ENCODE peak calls at places on chromosomes 1 and 21, in eight cellular contexts. Z is ovary, H is suprapubic skin, U is MM.1S, O is IMR-90, M is colonic mucosa, E is OCI-LY7, G is adrenal gland. I is an unnamed sample.

GRCh38 chr1:27137022-27137542 is 17.8 kb downstream of the SLC9A1 start:
- DNase-seq in Z (no peak), H (no peak), U (peak; percentile 58), O (no peak), M (peak; percentile 60), E (peak; percentile 86), G (no peak), I (peak; percentile 40)

GRCh38 chr1:176466514-176466913 is 3.5 kb downstream of the PAPPA2 start:
- DNase-seq in Z (no peak), H (no peak), U (no peak), O (no peak), M (no peak), E (peak; percentile 8), G (no peak), I (no peak)

GRCh38 chr1:82386365-82387069 is 585.8 kb downstream of the ADGRL2 start:
- DNase-seq in Z (no peak), H (no peak), U (no peak), O (no peak), M (no peak), E (no peak), G (no peak), I (no peak)

GRCh38 chr1:83583351-83584014 is 415.4 kb downstream of the TTLL7 start:
- DNase-seq in Z (no peak), H (no peak), U (no peak), O (no peak), M (peak; percentile 18), E (no peak), G (no peak), I (no peak)

GRCh38 chr1:230806552-230806951 is 59.4 kb downstream of the CAPN9 start:
- DNase-seq in Z (no peak), H (no peak), U (no peak), O (no peak), M (no peak), E (no peak), G (no peak), I (no peak)

GRCh38 chr1:168637350-168637991 is 61.1 kb downstream of the XCL1 start:
- DNase-seq in Z (no peak), H (no peak), U (peak; percentile 65), O (peak; percentile 38), M (no peak), E (peak; percentile 47), G (no peak), I (no peak)

GRCh38 chr1:204733289-204733688 is 47.8 kb upstream of the LRRN2 start:
- DNase-seq in Z (no peak), H (no peak), U (no peak), O (no peak), M (peak; percentile 0), E (no peak), G (no peak), I (no peak)

GRCh38 chr1:113929750-113930498 is 800 bp downstream of the HIPK1 start:
- DNase-seq in Z (peak; percentile 33), H (peak; percentile 82), U (peak; percentile 17), O (peak; percentile 17), M (peak; percentile 68), E (peak; percentile 74), G (peak; percentile 57), I (peak; percentile 62)

GRCh38 chr1:33255347-33256311 is 663 bp upstream of the ZNF362 start:
- DNase-seq in Z (peak; percentile 45), H (peak; percentile 89), U (peak; percentile 80), O (peak; percentile 15), M (peak; percentile 90), E (peak; percentile 59), G (peak; percentile 80), I (peak; percentile 76)

GRCh38 chr1:181097242-181097641 is 8.7 kb downstream of the IER5 start:
- DNase-seq in Z (no peak), H (peak; percentile 55), U (no peak), O (peak; percentile 61), M (no peak), E (no peak), G (no peak), I (no peak)

GRCh38 chr1:39328110-39328509 is 123.6 kb downstream of the MACF1 start:
- DNase-seq in Z (no peak), H (no peak), U (no peak), O (no peak), M (no peak), E (no peak), G (no peak), I (no peak)

GRCh38 chr1:156706647-156707008 is 1.2 kb upstream of the CRABP2 start:
- DNase-seq in Z (peak; percentile 85), H (peak; percentile 84), U (no peak), O (no peak), M (peak; percentile 60), E (no peak), G (peak; percentile 80), I (peak; percentile 50)

GRCh38 chr1:27760411-27760810 is 12.6 kb upstream of the STX12 start:
- DNase-seq in Z (no peak), H (no peak), U (no peak), O (no peak), M (no peak), E (no peak), G (no peak), I (no peak)

DNA sequence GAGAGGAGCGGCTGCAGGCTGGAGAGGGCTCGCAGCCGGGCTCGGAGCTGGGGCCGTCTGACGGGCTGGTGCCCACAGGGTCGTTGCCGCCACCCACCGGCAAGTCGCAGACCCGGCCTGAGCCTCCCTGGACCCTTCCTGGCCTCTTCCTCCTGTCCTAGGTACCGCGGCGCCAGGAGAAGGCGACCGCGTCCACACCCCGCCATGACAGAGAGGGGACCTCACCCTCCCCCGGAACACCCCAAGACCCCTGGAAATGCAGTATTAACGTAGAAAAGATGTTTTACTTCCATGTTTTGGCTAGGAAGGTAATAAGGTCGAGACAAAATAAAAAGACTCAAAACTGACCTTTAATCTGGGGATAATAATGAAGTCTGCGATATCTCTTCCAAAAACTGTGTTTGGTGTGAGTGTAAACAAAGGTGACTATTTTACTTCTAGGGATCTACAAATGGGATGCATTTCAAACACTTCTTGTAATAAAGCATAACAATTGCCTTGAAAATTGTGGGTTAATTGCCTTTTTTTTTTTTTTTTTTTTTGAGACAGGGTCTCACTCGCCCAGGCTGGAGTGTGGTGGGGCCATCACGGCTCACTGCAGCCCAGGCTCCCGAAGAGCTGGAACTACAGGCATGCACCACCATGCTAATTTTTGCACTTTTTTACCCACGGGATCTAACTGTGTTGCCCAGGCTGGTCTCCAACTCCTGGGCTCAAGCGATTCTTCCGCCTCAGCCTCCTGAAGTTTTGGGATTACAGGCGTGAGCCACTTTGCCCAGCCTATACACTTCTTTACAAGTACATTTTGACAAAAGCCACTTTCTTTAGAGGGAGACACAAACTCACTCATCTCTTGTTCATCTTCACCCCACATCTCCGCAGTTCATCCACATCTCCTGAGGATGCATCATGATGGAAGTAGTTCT is 838 bp upstream of the RSRP1 start:
- DNase-seq in Z (no peak), H (no peak), U (no peak), O (no peak), M (no peak), E (no peak), G (no peak), I (no peak)
- TF ChIP-seq CTCF in Z (no peak), H (no peak), U (no peak), O (peak; percentile 22), M (no peak), E (peak; percentile 75), G (no peak), I (peak; percentile 1)

DNA sequence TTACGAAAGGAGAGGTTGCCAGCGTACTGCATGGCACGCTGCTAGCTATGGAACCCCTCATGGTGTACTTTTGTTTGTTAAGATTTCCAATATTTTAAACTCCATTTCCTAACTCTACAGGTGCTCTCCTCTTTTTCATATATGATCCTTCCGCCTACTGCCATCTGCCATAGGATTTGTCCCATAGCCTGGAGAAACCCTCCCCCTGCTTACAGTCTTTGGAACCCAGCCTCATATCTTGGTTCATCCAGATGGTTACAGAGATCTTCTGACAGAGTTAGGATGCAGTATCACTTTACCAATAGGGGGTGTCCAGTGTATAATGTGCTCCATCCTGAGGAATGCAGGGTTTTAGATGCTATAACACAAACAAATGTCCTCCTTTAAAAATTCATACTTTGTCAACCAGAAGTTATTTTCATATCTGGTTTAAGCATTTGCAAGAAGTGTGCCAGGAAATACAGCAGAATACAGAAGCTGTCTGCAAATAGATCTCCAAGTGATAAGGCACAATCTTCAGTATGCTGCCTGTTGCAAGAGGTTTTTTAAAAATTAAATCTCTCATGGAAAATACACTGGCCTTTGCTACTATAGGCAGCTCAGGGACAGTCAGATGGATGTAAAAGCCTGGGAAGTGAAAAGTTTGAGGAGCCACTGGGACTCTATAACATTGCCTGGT is 377.8 kb downstream of the KCNH1 start:
- DNase-seq in Z (no peak), H (no peak), U (no peak), O (no peak), M (no peak), E (no peak), G (no peak), I (no peak)
- H3K36me3 ChIP-seq in Z (no peaks in the 10 kb centered on the region), H (no peaks in the 10 kb centered on the region), U (no peaks in the 10 kb centered on the region), O (no peaks in the 10 kb centered on the region), M (no peaks in the 10 kb centered on the region), E (no peaks in the 10 kb centered on the region), G (no peaks in the 10 kb centered on the region), I (no peaks in the 10 kb centered on the region)

GRCh38 chr1:197927908-197928665 is 10.9 kb downstream of the LHX9 start:
- DNase-seq in Z (no peak), H (no peak), U (no peak), O (no peak), M (no peak), E (no peak), G (no peak), I (no peak)
- H3K4me3 ChIP-seq in Z (no peak overlapping the region), H (no peak overlapping the region), U (peak overlapping the region; percentile 58), O (no peak overlapping the region), M (no peak overlapping the region), E (no peak overlapping the region), G (no peak overlapping the region), I (no peak overlapping the region)

DNA sequence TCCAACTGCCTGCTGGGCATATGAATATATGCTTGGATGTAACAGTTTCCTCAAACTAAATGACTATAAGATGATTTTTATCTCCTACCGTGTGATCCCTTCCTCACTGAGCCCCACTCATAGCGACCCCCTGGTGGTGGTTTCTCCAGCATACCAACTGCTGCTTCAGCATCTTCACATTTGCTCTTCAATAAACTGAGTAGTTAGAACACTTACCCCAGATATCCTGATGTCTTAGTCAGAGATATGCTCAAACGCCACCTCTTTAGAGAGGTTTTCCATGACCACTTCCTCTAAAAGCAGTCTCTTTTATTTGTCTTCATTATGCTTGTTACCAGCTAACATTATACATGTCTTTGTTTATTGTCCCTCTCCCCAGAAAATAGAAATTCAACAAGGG is 10.2 kb upstream of the HNRNPR start:
- DNase-seq in Z (no peak), H (no peak), U (no peak), O (no peak), M (no peak), E (peak; percentile 13), G (no peak), I (no peak)
- TF ChIP-seq CTCF in Z (no peak), H (no peak), U (no peak), O (no peak), M (no peak), E (peak; percentile 57), G (no peak), I (no peak)

GRCh38 chr21:46381521-46381920 is 57.6 kb downstream of the PCNT start:
- DNase-seq in Z (no peak), H (no peak), U (no peak), O (no peak), M (no peak), E (no peak), G (no peak), I (no peak)
- H3K36me3 ChIP-seq in Z (no peaks in the 10 kb centered on the region), H (peaks cover 29% of the 10 kb centered on the region), U (peaks cover 5% of the 10 kb centered on the region), O (peaks cover 20% of the 10 kb centered on the region), M (no peaks in the 10 kb centered on the region), E (peaks cover 90% of the 10 kb centered on the region), G (peaks cover 11% of the 10 kb centered on the region), I (peaks cover 2% of the 10 kb centered on the region)